ENCODE peak calls at places on chromosomes 2 and 18, in four cellular contexts. F is BJ, O is NCI-H1105 treated with DMSO at 0.1 percent for 48 hours, E is endothelial cell. T is an unnamed sample.

GRCh38 chr18:42178381-42179080 is 223.5 kb downstream of the PIK3C3 start:
- DNase-seq in F (no peak), O (no peak), E (no peak), T (no peak)

GRCh38 chr2:78606895-78607294 is 418.6 kb upstream of the REG3G start:
- DNase-seq in F (no peak), O (no peak), E (no peak), T (no peak)

GRCh38 chr2:118846667-118847446 is 591 bp downstream of the EN1 start:
- DNase-seq in F (no peak), O (peak), E (peak), T (peak)

GRCh38 chr2:236545248-236545658 is 24.4 kb upstream of the ACKR3 start:
- DNase-seq in F (no peak), O (no peak), E (no peak), T (no peak)

GRCh38 chr2:118699816-118700215 is 147.6 kb downstream of the EN1 start:
- DNase-seq in F (no peak), O (no peak), E (no peak), T (no peak)

GRCh38 chr2:201996681-201997254 is 36.9 kb upstream of the FZD7 start:
- DNase-seq in F (no peak), O (no peak), E (no peak), T (no peak)

GRCh38 chr2:8539743-8540551 is 141.9 kb upstream of the ID2 start:
- DNase-seq in F (no peak), O (no peak), E (no peak), T (no peak)

GRCh38 chr18:45664824-45665763 is 49.8 kb downstream of the SLC14A2 start:
- DNase-seq in F (no peak), O (peak), E (peak), T (peak)

GRCh38 chr2:11344956-11345671 is 678 bp upstream of the ROCK2 start:
- DNase-seq in F (peak), O (no peak), E (no peak), T (no peak)

GRCh38 chr2:6401301-6401700 is 464.4 kb downstream of the CMPK2 start:
- DNase-seq in F (no peak), O (no peak), E (no peak), T (no peak)

GRCh38 chr2:30287190-30287589 is 55.9 kb downstream of the LBH start:
- DNase-seq in F (no peak), O (no peak), E (no peak), T (no peak)

GRCh38 chr2:102603904-102604303 is 15.4 kb upstream of the SLC9A2 start:
- DNase-seq in F (no peak), O (no peak), E (no peak), T (no peak)

GRCh38 chr2:112791019-112791418 is 6.7 kb upstream of the IL1A start:
- DNase-seq in F (no peak), O (no peak), E (no peak), T (no peak)

GRCh38 chr2:29724282-29724681 is 197.1 kb downstream of the ALK start:
- DNase-seq in F (no peak), O (no peak), E (no peak), T (no peak)

GRCh38 chr18:7414459-7414858 is 152.7 kb upstream of the PTPRM start:
- DNase-seq in F (no peak), O (no peak), E (no peak), T (no peak)

GRCh38 chr2:19697131-19697530 is 204.7 kb downstream of the TTC32 start:
- DNase-seq in F (no peak), O (no peak), E (no peak), T (no peak)

GRCh38 chr18:49459404-49460171 is 857 bp downstream of the DYM start:
- DNase-seq in F (no peak), O (peak), E (no peak), T (no peak)

GRCh38 chr18:69757733-69758132 is 189.9 kb downstream of the CD226 start:
- DNase-seq in F (no peak), O (no peak), E (no peak), T (no peak)

GRCh38 chr2:159071190-159071915 is 102.9 kb downstream of the TANC1 start:
- DNase-seq in F (peak), O (no peak), E (no peak), T (no peak)

T was measured in HEK293T.